ENCODE peak calls at places on chromosomes 2 and 18, in four cellular contexts. K, J, O and V are unnamed samples.

GRCh38 chr2:42092084-42092996 is 44.5 kb downstream of the PKDCC start:
- DNase-seq in K (no peak), J (peak), O (no peak), V (no peak)

GRCh38 chr2:8115451-8115850 is 566.4 kb upstream of the ID2 start:
- DNase-seq in K (no peak), J (no peak), O (no peak), V (no peak)

GRCh38 chr2:67416136-67416535 is 19.0 kb downstream of the ETAA1 start:
- DNase-seq in K (no peak), J (no peak), O (no peak), V (no peak)

GRCh38 chr18:62505669-62506494 is 16.9 kb upstream of the ZCCHC2 start:
- DNase-seq in K (no peak), J (no peak), O (peak), V (no peak)

GRCh38 chr2:77018219-77018618 is 504.0 kb downstream of the LRRTM4 start:
- DNase-seq in K (no peak), J (peak), O (no peak), V (no peak)

GRCh38 chr18:35116784-35117318 is 75.6 kb downstream of the MAPRE2 start:
- DNase-seq in K (no peak), J (no peak), O (no peak), V (no peak)

GRCh38 chr18:8870528-8870927 is 165.2 kb downstream of the MTCL1 start:
- DNase-seq in K (no peak), J (no peak), O (no peak), V (no peak)

GRCh38 chr2:96688649-96689430 is 46.3 kb downstream of the FER1L5 start:
- DNase-seq in K (no peak), J (no peak), O (no peak), V (no peak)

GRCh38 chr2:238433941-238434845 is 7.5 kb downstream of the ASB1 start:
- DNase-seq in K (no peak), J (no peak), O (no peak), V (no peak)

GRCh38 chr2:215982465-215982875 is 30.9 kb downstream of the MREG start:
- DNase-seq in K (no peak), J (peak), O (peak), V (peak)

GRCh38 chr2:64273524-64274398 is 129.5 kb upstream of the PELI1 start:
- DNase-seq in K (no peak), J (peak), O (no peak), V (no peak)

GRCh38 chr2:119753930-119754321 is 5.8 kb upstream of the PTPN4 start:
- DNase-seq in K (no peak), J (no peak), O (no peak), V (no peak)

GRCh38 chr2:111966241-111966640 is 67.8 kb downstream of the MERTK start:
- DNase-seq in K (no peak), J (no peak), O (no peak), V (no peak)

GRCh38 chr2:101546376-101547058 is 71.6 kb upstream of the RFX8 start:
- DNase-seq in K (no peak), J (no peak), O (no peak), V (peak)

GRCh38 chr2:221203846-221204245 is 368.3 kb downstream of the EPHA4 start:
- DNase-seq in K (no peak), J (no peak), O (no peak), V (no peak)

GRCh38 chr2:168373468-168373867 is 82.6 kb upstream of the CERS6 start:
- DNase-seq in K (no peak), J (no peak), O (no peak), V (no peak)

GRCh38 chr2:216286616-216287231 is 85.6 kb downstream of the MARCHF4 start:
- DNase-seq in K (peak), J (no peak), O (no peak), V (no peak)

GRCh38 chr2:217981084-217981730 is 21.6 kb downstream of the TNS1 start:
- DNase-seq in K (no peak), J (no peak), O (no peak), V (no peak)

GRCh38 chr2:68225119-68225632 is 27.2 kb downstream of the PPP3R1 start:
- DNase-seq in K (peak), J (peak), O (peak), V (peak)

GRCh38 chr18:40841473-40841872 is 1113.6 kb upstream of the PIK3C3 start:
- DNase-seq in K (no peak), J (no peak), O (no peak), V (no peak)

GRCh38 chr2:48278590-48278989 is 251.4 kb upstream of the STON1 start:
- DNase-seq in K (no peak), J (no peak), O (no peak), V (no peak)

GRCh38 chr18:79733996-79734770 is 54.6 kb downstream of the CTDP1 start:
- DNase-seq in K (no peak), J (no peak), O (no peak), V (no peak)

GRCh38 chr18:70489556-70489955 is 200.7 kb downstream of the SOCS6 start:
- DNase-seq in K (no peak), J (no peak), O (no peak), V (no peak)

GRCh38 chr18:79575891-79576685 is 103.5 kb upstream of the CTDP1 start:
- DNase-seq in K (no peak), J (no peak), O (no peak), V (no peak)

GRCh38 chr2:19425419-19425818 is 67.0 kb upstream of the OSR1 start:
- DNase-seq in K (no peak), J (no peak), O (no peak), V (no peak)

GRCh38 chr2:78993518-78994148 is 31.9 kb upstream of the REG3G start:
- DNase-seq in K (no peak), J (no peak), O (no peak), V (no peak)

GRCh38 chr2:78994789-78995188 is 30.7 kb upstream of the REG3G start:
- DNase-seq in K (no peak), J (no peak), O (no peak), V (no peak)

GRCh38 chr2:78992807-78993517 is 32.5 kb upstream of the REG3G start:
- DNase-seq in K (no peak), J (no peak), O (no peak), V (no peak)

GRCh38 chr2:78992451-78992806 is 33.1 kb upstream of the REG3G start:
- DNase-seq in K (peak), J (peak), O (no peak), V (no peak)
- TF ChIP-seq JUND in K (no peak), J (no peak), O (no peak), V (no peak)

GRCh38 chr2:109009920-109010610 is 21.0 kb upstream of the EDAR start:
- DNase-seq in K (no peak), J (no peak), O (no peak), V (no peak)

GRCh38 chr2:109000654-109001600 is 11.9 kb upstream of the EDAR start:
- DNase-seq in K (no peak), J (no peak), O (no peak), V (no peak)

GRCh38 chr2:109005686-109006204 is 16.7 kb upstream of the EDAR start:
- DNase-seq in K (peak), J (no peak), O (no peak), V (no peak)
- TF ChIP-seq ZBTB33 in K (no peak), J (no peak), O (no peak), V (no peak)

DNA sequence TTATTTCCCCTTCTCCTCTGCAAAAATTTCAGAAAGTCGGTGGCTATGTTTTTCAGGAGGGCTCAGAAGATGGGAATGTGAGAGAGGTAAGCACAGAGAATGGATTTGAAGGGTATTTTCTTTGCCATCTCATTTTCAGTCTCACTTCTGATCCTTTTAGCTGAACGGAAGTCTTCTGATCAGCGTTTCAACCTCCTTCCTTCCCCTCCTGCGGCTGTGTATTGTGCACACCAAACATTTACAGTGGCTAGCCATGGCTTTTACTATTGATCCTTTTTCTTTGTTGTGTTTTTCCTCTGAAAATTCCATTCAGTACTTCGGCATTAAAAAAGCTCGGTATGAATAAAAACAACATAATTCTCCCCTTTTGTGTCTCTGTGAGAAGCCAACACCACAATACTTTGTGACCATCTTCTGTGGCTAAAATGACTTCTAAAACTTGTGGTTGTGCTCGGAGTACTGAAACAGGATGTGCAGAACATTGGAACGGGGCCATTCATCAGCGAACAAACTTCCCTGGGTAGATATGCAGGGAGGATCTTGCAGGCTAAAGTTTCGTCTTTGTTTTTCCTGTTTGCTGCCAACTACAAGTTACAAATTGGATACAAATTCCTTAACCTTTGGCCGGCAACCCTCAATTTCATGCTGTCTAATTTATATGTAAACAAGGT is 260.8 kb upstream of the FAM98A start:
- DNase-seq in K (no peak), J (no peak), O (no peak), V (no peak)
- TF ChIP-seq SP1 in K (no peak), J (no peak), O (no peak), V (no peak)

GRCh38 chr2:240339411-240340360 is 95.8 kb upstream of the GPC1 start:
- DNase-seq in K (no peak), J (no peak), O (no peak), V (no peak)

GRCh38 chr2:240333985-240334384 is 101.5 kb upstream of the GPC1 start:
- DNase-seq in K (no peak), J (no peak), O (no peak), V (no peak)

GRCh38 chr2:240338274-240338673 is 97.2 kb upstream of the GPC1 start:
- DNase-seq in K (no peak), J (no peak), O (no peak), V (no peak)

GRCh38 chr2:240335061-240335460 is 100.4 kb upstream of the GPC1 start:
- DNase-seq in K (no peak), J (no peak), O (no peak), V (no peak)

DNA sequence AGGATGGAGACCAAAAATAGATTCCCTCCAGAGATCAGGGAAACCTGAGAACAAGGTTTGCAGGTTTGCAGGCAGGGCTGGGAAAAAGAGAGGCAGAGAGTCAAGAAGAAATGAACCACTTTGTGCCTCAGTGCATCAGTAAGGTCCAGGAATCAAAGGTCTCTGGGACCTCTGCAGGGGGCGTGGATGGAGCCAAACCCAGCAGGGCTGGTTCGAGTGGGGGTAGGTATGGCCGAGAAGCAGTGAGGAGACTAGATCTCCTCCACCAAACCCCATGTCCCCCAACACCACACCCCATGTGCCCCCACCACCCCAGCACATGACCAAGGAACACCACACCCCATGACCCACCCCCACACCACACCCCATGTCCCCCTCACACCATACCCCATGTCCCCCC is 98.4 kb upstream of the GPC1 start:
- DNase-seq in K (no peak), J (no peak), O (no peak), V (no peak)
- TF ChIP-seq JUND in K (no peak), J (no peak), O (no peak), V (no peak)